ENCODE peak calls at places on chromosome 9, in six cellular contexts. One of them, this sample, is unnamed. For H3K4me1, the result is how much of the 10 kb centered on the place peaks cover.

GRCh38 chr9:1331546-1331945 is 281.4 kb downstream of the DMRT2 start:
- DNase-seq in fibroblast of lung: no peak
- DNase-seq in HepG2: no peak
- DNase-seq in aorta: no peak
- DNase-seq in PC-9: no peak
- DNase-seq in CD8-positive, alpha-beta T cell: no peak
- DNase-seq in this sample: no peak

GRCh38 chr9:96605328-96605727 is 14.3 kb downstream of the CDC14B start:
- DNase-seq in fibroblast of lung: no peak
- DNase-seq in HepG2: no peak
- DNase-seq in aorta: no peak
- DNase-seq in PC-9: no peak
- DNase-seq in CD8-positive, alpha-beta T cell: no peak
- DNase-seq in this sample: no peak

GRCh38 chr9:297795-298119 is 83.1 kb downstream of the DOCK8 start:
- DNase-seq in fibroblast of lung: no peak
- DNase-seq in HepG2: no peak
- DNase-seq in aorta: no peak
- DNase-seq in PC-9: no peak
- DNase-seq in CD8-positive, alpha-beta T cell: no peak
- DNase-seq in this sample: no peak

GRCh38 chr9:97723819-97724218 is 26.7 kb upstream of the XPA start:
- DNase-seq in fibroblast of lung: no peak
- DNase-seq in HepG2: no peak
- DNase-seq in aorta: no peak
- DNase-seq in PC-9: peak
- DNase-seq in CD8-positive, alpha-beta T cell: no peak
- DNase-seq in this sample: no peak

GRCh38 chr9:20297646-20298084 is 324.6 kb downstream of the MLLT3 start:
- DNase-seq in fibroblast of lung: peak
- DNase-seq in HepG2: no peak
- DNase-seq in aorta: no peak
- DNase-seq in PC-9: no peak
- DNase-seq in CD8-positive, alpha-beta T cell: no peak
- DNase-seq in this sample: no peak

GRCh38 chr9:120867676-120868338 is 9.2 kb downstream of the PHF19 start:
- DNase-seq in fibroblast of lung: no peak
- DNase-seq in HepG2: no peak
- DNase-seq in aorta: peak
- DNase-seq in PC-9: no peak
- DNase-seq in CD8-positive, alpha-beta T cell: no peak
- DNase-seq in this sample: no peak

GRCh38 chr9:87546704-87547103 is 49.0 kb downstream of the DAPK1 start:
- DNase-seq in fibroblast of lung: peak
- DNase-seq in HepG2: peak
- DNase-seq in aorta: no peak
- DNase-seq in PC-9: no peak
- DNase-seq in CD8-positive, alpha-beta T cell: no peak
- DNase-seq in this sample: no peak

GRCh38 chr9:89374176-89374575 is 55.9 kb downstream of the SECISBP2 start:
- DNase-seq in fibroblast of lung: peak
- DNase-seq in HepG2: no peak
- DNase-seq in aorta: no peak
- DNase-seq in PC-9: no peak
- DNase-seq in CD8-positive, alpha-beta T cell: no peak
- DNase-seq in this sample: no peak

GRCh38 chr9:98251554-98251953 is 3.9 kb downstream of the TBC1D2 start:
- DNase-seq in fibroblast of lung: peak
- DNase-seq in HepG2: no peak
- DNase-seq in aorta: no peak
- DNase-seq in PC-9: peak
- DNase-seq in CD8-positive, alpha-beta T cell: no peak
- DNase-seq in this sample: peak

GRCh38 chr9:95989304-95989703 is 113.8 kb downstream of the ERCC6L2 start:
- DNase-seq in fibroblast of lung: no peak
- DNase-seq in HepG2: no peak
- DNase-seq in aorta: no peak
- DNase-seq in PC-9: no peak
- DNase-seq in CD8-positive, alpha-beta T cell: no peak
- DNase-seq in this sample: no peak

GRCh38 chr9:125674981-125675973 is 31.7 kb downstream of the MAPKAP1 start:
- DNase-seq in fibroblast of lung: peak
- DNase-seq in HepG2: peak
- DNase-seq in aorta: no peak
- DNase-seq in PC-9: peak
- DNase-seq in CD8-positive, alpha-beta T cell: no peak
- DNase-seq in this sample: no peak

GRCh38 chr9:91160181-91160580 is 201.5 kb downstream of the AUH start:
- DNase-seq in fibroblast of lung: no peak
- DNase-seq in HepG2: no peak
- DNase-seq in aorta: no peak
- DNase-seq in PC-9: no peak
- DNase-seq in CD8-positive, alpha-beta T cell: no peak
- DNase-seq in this sample: no peak

GRCh38 chr9:93652604-93653592 is 76.5 kb downstream of the PHF2 start:
- DNase-seq in fibroblast of lung: no peak
- DNase-seq in HepG2: no peak
- DNase-seq in aorta: no peak
- DNase-seq in PC-9: no peak
- DNase-seq in CD8-positive, alpha-beta T cell: no peak
- DNase-seq in this sample: no peak

GRCh38 chr9:93441181-93441580 is 10.3 kb upstream of the FAM120A start:
- DNase-seq in fibroblast of lung: no peak
- DNase-seq in HepG2: no peak
- DNase-seq in aorta: no peak
- DNase-seq in PC-9: no peak
- DNase-seq in CD8-positive, alpha-beta T cell: no peak
- DNase-seq in this sample: no peak

GRCh38 chr9:6645153-6646027 is at the start of gene GLDC:
- DNase-seq in fibroblast of lung: peak
- DNase-seq in HepG2: peak
- DNase-seq in aorta: peak
- DNase-seq in PC-9: no peak
- DNase-seq in CD8-positive, alpha-beta T cell: peak
- DNase-seq in this sample: peak

GRCh38 chr9:130368631-130369103 is 76.1 kb upstream of the ASS1 start:
- DNase-seq in fibroblast of lung: peak
- DNase-seq in HepG2: no peak
- DNase-seq in aorta: no peak
- DNase-seq in PC-9: peak
- DNase-seq in CD8-positive, alpha-beta T cell: no peak
- DNase-seq in this sample: peak

GRCh38 chr9:90326219-90326618 is 316.4 kb downstream of the DIRAS2 start:
- DNase-seq in fibroblast of lung: peak
- DNase-seq in HepG2: no peak
- DNase-seq in aorta: no peak
- DNase-seq in PC-9: no peak
- DNase-seq in CD8-positive, alpha-beta T cell: no peak
- DNase-seq in this sample: no peak

GRCh38 chr9:131546336-131547084 is 1.2 kb downstream of the PRRT1B start:
- DNase-seq in fibroblast of lung: peak
- DNase-seq in HepG2: peak
- DNase-seq in aorta: no peak
- DNase-seq in PC-9: peak
- DNase-seq in CD8-positive, alpha-beta T cell: no peak
- DNase-seq in this sample: peak

DNA sequence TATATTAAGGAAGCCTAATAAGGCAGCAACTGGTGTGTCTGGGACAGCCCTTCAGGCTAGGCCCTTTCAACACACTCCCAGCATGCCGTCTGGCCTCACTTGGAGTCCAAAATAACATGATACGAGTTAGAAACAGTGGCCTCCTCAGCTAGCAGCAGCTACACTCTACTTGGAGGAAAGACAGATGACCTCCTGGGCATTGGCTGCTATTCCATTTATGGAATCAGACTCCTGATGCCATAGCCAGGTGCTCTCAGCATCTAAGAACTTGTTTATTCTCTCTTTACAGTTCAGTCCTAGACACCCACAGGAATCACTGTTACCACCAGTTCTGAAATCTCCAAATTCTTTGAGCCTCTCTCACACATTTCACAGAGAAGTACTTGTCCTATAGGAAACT is 31.8 kb downstream of the RUSC2 start:
- DNase-seq in fibroblast of lung: peak
- DNase-seq in HepG2: no peak
- DNase-seq in aorta: no peak
- DNase-seq in PC-9: no peak
- DNase-seq in CD8-positive, alpha-beta T cell: no peak
- DNase-seq in this sample: no peak
- H3K4me1 ChIP-seq in fibroblast of lung: under half
- H3K4me1 ChIP-seq in HepG2: half or more
- H3K4me1 ChIP-seq in aorta: under half
- H3K4me1 ChIP-seq in PC-9: half or more
- H3K4me1 ChIP-seq in CD8-positive, alpha-beta T cell: under half
- H3K4me1 ChIP-seq in this sample: under half

DNA sequence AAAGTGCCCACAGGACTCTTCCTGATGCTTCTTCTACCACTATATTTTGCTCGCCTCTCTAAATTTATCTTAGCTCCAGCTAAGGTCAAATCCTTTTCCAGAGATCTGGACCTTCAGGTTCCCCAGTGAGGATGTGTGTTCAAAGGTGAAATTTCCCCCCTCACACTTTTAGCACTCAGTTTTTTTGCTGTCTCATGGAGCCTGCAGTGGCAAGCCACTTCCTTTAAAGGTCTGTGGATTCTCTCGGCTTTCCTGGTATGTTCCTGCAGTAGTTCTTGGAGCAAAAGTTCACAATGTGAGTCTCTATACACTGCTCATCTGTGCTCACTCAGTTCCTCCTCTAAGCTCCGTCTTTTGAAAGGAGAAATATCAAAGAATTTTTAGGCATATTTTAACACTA is 181.4 kb downstream of the LURAP1L start:
- DNase-seq in fibroblast of lung: no peak
- DNase-seq in HepG2: no peak
- DNase-seq in aorta: no peak
- DNase-seq in PC-9: peak
- DNase-seq in CD8-positive, alpha-beta T cell: no peak
- DNase-seq in this sample: no peak
- H3K4me3 ChIP-seq in fibroblast of lung: no peak
- H3K4me3 ChIP-seq in HepG2: no peak
- H3K4me3 ChIP-seq in aorta: no peak
- H3K4me3 ChIP-seq in PC-9: peak
- H3K4me3 ChIP-seq in CD8-positive, alpha-beta T cell: no peak
- H3K4me3 ChIP-seq in this sample: no peak

DNA sequence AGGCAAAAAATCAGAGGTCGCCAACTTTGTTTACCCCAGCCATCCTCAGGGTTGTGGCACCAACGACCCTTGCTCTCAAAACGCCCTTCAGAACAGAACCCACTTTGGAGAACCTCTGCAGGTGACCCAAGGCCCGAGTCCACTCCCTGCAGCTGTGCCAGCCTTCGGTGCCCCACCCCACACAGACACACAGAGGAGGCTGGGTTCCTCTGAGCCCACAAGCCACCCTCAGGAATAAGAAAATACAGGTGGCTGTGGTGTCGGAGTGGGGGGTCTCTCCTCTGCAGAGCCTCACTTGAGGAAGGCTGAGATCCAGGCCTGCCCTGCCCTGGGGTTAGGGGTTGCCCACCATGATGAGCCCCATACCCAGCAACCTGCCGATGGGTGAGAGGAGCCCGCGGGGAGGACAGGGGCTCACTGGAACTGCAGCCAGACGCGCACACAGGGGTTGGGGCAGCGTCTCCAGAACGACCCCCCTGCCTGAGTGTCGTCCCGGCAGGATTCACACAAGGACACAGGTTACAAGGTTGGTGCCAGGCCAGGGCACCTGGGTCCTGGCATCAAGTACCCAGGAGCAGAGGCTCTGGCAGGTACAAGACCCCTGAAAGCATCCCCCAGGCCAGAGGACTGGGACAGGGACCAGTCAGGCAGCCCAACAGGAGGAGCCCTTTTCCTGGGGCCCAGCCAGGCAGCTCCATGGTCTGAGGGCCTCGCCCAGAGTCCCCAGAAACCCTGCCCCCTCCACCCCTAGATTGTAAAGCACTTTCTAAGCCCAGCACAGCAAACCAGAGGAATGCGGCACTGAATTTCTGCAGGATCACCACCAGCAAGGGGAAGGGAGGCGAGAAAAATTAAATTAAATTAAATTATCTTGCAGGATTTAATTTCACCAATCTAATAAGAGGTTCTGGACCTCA is 40.0 kb downstream of the NACC2 start:
- DNase-seq in fibroblast of lung: no peak
- DNase-seq in HepG2: no peak
- DNase-seq in aorta: no peak
- DNase-seq in PC-9: no peak
- DNase-seq in CD8-positive, alpha-beta T cell: no peak
- DNase-seq in this sample: peak
- H3K4me1 ChIP-seq in fibroblast of lung: under half
- H3K4me1 ChIP-seq in HepG2: under half
- H3K4me1 ChIP-seq in aorta: under half
- H3K4me1 ChIP-seq in PC-9: under half
- H3K4me1 ChIP-seq in CD8-positive, alpha-beta T cell: under half
- H3K4me1 ChIP-seq in this sample: under half

DNA sequence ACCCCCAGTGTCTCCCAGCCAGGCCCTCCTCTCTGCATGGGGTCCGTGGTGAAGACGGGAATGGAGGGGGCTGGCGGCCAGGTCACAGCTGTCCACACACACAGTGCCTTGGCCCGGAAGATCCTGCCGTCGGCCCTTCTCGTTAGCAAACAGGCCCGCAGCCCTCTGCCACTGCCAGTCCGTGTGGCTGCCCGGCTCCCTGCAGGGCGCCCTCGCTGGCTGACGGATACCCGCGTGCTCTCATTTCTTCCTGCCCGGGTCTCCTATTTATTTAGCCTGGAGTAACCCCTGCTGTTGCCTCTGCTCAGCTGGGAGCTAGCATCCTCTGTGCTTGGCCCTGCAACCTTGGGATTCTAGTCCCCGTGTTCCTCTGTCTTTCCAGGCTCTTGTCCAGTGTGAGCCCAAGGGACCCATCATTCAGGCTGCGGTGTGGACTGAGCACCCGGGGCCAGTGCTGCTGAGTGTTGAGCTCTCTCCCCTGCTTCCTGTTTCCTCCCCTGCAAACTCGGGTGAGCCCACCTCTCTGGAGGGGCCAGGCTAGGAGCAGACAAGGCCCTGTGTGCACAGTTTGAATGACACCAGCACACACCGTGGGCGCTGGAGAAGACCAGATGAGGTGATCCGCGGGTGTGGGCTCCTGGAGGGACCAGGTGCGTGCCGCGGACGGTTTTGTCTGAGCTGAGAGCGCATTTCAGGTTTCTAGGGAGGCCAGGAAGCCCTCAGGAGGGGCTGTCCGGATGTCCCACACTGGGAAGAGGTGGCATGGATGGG is 14.6 kb upstream of the RNU6ATAC start:
- DNase-seq in fibroblast of lung: no peak
- DNase-seq in HepG2: no peak
- DNase-seq in aorta: peak
- DNase-seq in PC-9: no peak
- DNase-seq in CD8-positive, alpha-beta T cell: no peak
- DNase-seq in this sample: peak
- H3K4me3 ChIP-seq in fibroblast of lung: no peak
- H3K4me3 ChIP-seq in HepG2: no peak
- H3K4me3 ChIP-seq in aorta: no peak
- H3K4me3 ChIP-seq in PC-9: no peak
- H3K4me3 ChIP-seq in CD8-positive, alpha-beta T cell: no peak
- H3K4me3 ChIP-seq in this sample: no peak

GRCh38 chr9:80410106-80410505 is 838.3 kb downstream of the TLE4 start:
- DNase-seq in fibroblast of lung: peak
- DNase-seq in HepG2: no peak
- DNase-seq in aorta: no peak
- DNase-seq in PC-9: no peak
- DNase-seq in CD8-positive, alpha-beta T cell: no peak
- DNase-seq in this sample: peak
- H3K4me1 ChIP-seq in fibroblast of lung: under half
- H3K4me1 ChIP-seq in HepG2: under half
- H3K4me1 ChIP-seq in aorta: under half
- H3K4me1 ChIP-seq in PC-9: under half
- H3K4me1 ChIP-seq in CD8-positive, alpha-beta T cell: under half
- H3K4me1 ChIP-seq in this sample: under half

This sample was measured in endodermal cell.